ENCODE peak calls at places on chromosomes 3 and 15, in six cellular contexts. R, F, H, J, I and Y are unnamed samples.

GRCh38 chr3:52532517-52532837 is 1.2 kb downstream of the NT5DC2 start:
- DNase-seq in F (peak; percentile 30), H (no peak), J (no peak), R (peak; percentile 61), I (peak; percentile 62), Y (peak; percentile 44)

GRCh38 chr3:8888296-8888915 is 74.9 kb downstream of the RAD18 start:
- DNase-seq in F (no peak), H (no peak), R (peak; percentile 82), I (no peak), J (no peak), Y (no peak)

GRCh38 chr3:42129014-42129953 is 38.1 kb downstream of the TRAK1 start:
- DNase-seq in F (peak; percentile 61), R (peak; percentile 50), H (no peak), I (no peak), J (peak; percentile 37), Y (no peak)

GRCh38 chr3:134446800-134447199 is 39.0 kb downstream of the ANAPC13 start:
- DNase-seq in H (no peak), J (no peak), R (no peak), F (no peak), I (no peak), Y (no peak)

GRCh38 chr3:46989146-46989810 is 9.8 kb downstream of the NBEAL2 start:
- DNase-seq in I (no peak), H (no peak), J (no peak), R (no peak), F (no peak), Y (no peak)

GRCh38 chr3:69370156-69370944 is 15.5 kb downstream of the FRMD4B start:
- DNase-seq in R (peak; percentile 23), H (peak; percentile 88), J (no peak), F (peak; percentile 59), I (peak; percentile 89), Y (no peak)

GRCh38 chr3:32325957-32326356 is 65.7 kb upstream of the CMTM7 start:
- DNase-seq in J (no peak), R (no peak), I (no peak), H (no peak), F (no peak), Y (no peak)

GRCh38 chr3:146020969-146021368 is 140.0 kb downstream of the PLOD2 start:
- DNase-seq in F (no peak), R (no peak), I (no peak), H (no peak), J (no peak), Y (no peak)

GRCh38 chr3:190566043-190566933 is 52.4 kb downstream of the IL1RAP start:
- DNase-seq in H (peak; percentile 73), F (peak; percentile 92), J (peak; percentile 98), R (peak; percentile 99), I (peak; percentile 50), Y (no peak)

GRCh38 chr3:15614958-15615357 is 13.4 kb downstream of the BTD start:
- DNase-seq in I (no peak), F (no peak), J (no peak), H (no peak), R (no peak), Y (no peak)

GRCh38 chr3:197003461-197004385 is 25.9 kb downstream of the MELTF start:
- DNase-seq in F (peak; percentile 33), R (no peak), I (peak; percentile 52), H (peak; percentile 20), J (no peak), Y (no peak)

GRCh38 chr15:38471974-38472373 is 18.0 kb downstream of the FAM98B start:
- DNase-seq in R (no peak), J (no peak), F (no peak), H (no peak), I (no peak), Y (no peak)

DNA sequence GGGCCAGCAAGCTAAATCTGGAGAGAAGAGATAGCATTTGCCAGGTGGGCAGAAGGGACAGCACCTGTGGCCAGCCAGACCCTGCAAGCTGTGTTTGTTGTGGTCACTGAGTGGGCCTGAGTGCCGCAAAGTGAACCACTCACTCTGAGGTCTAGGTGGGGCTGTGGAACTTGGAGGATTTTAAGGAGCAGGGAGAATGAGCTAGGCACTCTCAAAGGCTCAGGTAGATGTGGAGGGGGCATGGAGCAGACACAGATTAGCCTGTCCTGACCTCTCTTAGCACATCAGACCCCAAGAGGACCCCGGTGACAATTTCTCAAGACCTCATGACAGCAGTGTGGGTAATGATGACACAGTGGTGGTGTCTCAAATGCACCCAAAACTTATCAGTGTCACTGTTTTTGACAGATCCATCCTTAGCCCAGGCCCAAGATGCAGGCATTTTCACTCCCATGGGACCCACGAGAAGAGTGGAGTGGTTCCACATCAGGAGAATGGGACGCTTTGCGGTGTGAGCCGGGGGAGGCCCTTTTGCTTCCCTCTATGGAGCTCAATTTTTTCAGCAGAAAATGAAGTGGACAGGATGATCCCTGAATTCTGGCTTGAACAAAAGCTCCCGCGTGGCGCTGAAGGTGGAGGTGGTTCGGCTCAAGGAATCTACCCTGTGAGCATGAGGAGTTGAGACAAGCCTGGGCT is 43.8 kb upstream of the TLE3 start:
- DNase-seq in I (no peak), H (no peak), J (no peak), R (no peak), F (no peak), Y (no peak)
- H3K4me3 ChIP-seq in I (no peak overlapping the region), H (peak overlapping the region; percentile 47), J (no peak overlapping the region), R (no peak overlapping the region), F (no peak overlapping the region), Y (peak overlapping the region; percentile 49)

DNA sequence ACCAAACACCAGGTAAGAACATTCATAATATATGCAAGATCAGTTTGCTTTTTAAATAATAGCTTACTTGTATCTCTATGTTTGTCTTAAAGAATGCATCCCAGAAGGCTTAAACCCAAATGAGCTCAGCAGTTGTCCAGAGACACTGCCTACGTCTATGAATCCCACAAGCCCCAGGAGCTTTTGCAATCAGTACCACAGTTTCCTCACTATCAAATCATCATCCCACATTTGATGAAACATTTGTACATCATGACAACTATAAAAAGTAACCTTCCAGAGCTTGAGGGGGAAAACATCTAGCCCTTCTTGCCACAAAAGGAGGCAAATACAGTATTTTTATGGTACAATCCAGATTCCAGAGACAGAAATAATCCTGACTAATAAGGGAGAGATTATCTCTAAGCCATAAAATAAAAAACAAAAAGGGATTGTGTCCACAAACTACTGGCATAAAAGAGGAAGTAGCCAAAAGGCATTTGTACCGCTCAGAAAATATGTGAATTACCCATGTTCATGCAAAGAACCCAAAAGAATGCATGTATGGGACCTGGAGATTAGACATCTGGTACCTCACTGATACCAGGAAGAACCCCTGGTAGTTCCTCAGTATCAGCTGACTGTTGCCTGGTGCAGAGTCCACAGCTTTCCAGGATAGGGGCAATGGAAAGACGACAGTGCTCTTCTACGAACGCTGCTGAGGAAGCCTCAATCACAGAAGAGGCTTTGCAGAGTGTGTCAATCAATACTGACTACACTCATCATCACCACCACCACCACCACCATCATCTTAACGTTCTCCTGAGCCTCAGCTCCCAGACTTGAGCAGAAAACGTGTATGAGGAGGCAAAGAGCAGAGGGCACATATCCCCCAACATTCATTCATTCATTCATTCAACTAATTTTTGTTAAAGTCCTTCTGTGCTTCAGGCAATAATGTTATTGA is 63.4 kb downstream of the ATP8B4 start:
- DNase-seq in F (peak; percentile 42), J (no peak), R (peak; percentile 81), I (no peak), H (no peak), Y (no peak)
- H3K4me3 ChIP-seq in F (no peak overlapping the region), J (no peak overlapping the region), R (no peak overlapping the region), I (no peak overlapping the region), H (no peak overlapping the region), Y (no peak overlapping the region)

GRCh38 chr3:104740874-104741273 is 625.8 kb upstream of the ALCAM start:
- DNase-seq in I (no peak), R (no peak), H (no peak), F (no peak), J (no peak), Y (no peak)
- H3K4me3 ChIP-seq in I (no peak overlapping the region), R (no peak overlapping the region), H (no peak overlapping the region), F (no peak overlapping the region), J (no peak overlapping the region), Y (no peak overlapping the region)

GRCh38 chr15:57631386-57632110 is 39.8 kb downstream of the MYZAP start:
- DNase-seq in I (no peak), J (no peak), R (no peak), H (no peak), F (peak; percentile 40), Y (no peak)

GRCh38 chr15:57637836-57638235 is 46.1 kb downstream of the MYZAP start:
- DNase-seq in J (no peak), H (no peak), R (no peak), F (no peak), I (no peak), Y (no peak)

GRCh38 chr15:57634290-57634689 is 42.6 kb downstream of the MYZAP start:
- DNase-seq in I (no peak), F (no peak), R (no peak), J (no peak), H (no peak), Y (no peak)

GRCh38 chr15:57639306-57639705 is 47.6 kb downstream of the MYZAP start:
- DNase-seq in F (no peak), H (no peak), J (no peak), I (no peak), R (no peak), Y (no peak)

GRCh38 chr15:57635300-57635944 is 43.7 kb downstream of the MYZAP start:
- DNase-seq in J (no peak), I (peak; percentile 34), F (peak; percentile 88), R (no peak), H (peak; percentile 47), Y (no peak)
- H3K4me3 ChIP-seq in J (no peak overlapping the region), I (no peak overlapping the region), F (no peak overlapping the region), R (no peak overlapping the region), H (no peak overlapping the region), Y (no peak overlapping the region)

GRCh38 chr15:22958487-22959280 is 21.5 kb downstream of the CYFIP1 start:
- DNase-seq in J (no peak), I (no peak), F (no peak), R (no peak), H (no peak), Y (no peak)
- H3K4me3 ChIP-seq in J (no peak overlapping the region), I (no peak overlapping the region), F (no peak overlapping the region), R (no peak overlapping the region), H (no peak overlapping the region), Y (no peak overlapping the region)

DNA sequence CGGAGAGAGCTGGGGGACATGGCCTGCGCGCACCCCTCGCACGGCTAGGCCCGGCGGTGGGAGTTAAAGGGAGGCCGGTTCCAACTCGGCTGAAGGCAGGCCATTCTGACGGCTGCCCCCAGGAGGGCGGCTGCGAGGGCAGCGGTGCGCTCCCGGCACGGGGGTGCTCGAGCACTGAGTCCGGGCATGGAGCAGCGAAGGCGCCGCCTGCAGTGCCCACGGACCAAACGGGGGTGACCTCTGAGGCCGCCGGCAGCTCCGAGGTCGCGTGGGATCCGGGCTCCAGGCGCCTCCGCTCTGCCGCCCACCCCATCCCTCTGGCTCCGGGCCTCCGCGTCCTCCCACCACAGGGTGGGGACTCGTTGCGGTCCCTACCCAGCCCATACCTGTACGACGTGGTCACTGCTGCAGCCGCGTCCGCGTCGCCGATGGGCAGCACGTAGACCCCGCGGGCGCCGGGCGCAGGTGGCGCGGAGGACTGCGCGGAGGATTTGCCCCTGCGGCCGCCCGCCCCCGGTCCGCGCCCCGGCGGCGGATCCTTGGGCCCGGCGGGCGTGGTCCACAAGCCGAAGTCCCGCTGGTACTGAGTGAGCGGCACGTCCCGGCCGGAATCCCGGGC is 507 bp downstream of the MAP6D1 start:
- DNase-seq in H (no peak), I (no peak), F (peak; percentile 22), R (no peak), J (no peak), Y (no peak)
- H3K4me3 ChIP-seq in H (peak overlapping the region; percentile 77), I (peak overlapping the region; percentile 67), F (peak overlapping the region; percentile 1), R (peak overlapping the region; percentile 52), J (peak overlapping the region; percentile 71), Y (peak overlapping the region; percentile 46)

DNA sequence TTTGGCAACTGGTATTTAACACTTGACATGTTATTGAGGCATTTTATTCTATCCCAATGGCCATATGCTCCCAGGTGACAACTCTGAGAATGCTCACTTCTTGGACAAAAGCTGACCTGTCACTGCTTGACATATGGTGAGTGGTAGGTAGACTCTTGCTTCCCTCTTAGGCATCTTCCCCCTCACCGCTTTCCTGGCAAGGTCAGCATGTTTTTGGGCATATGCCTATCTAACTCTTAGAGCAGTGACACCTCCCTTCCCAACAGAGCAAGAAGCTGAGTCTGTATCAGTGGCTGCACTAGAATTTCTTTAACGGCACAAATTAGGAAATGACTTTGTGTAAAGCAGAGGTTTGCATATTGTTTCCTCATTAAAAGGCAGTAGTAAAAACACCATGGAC is 300.7 kb downstream of the OXSM start:
- DNase-seq in I (no peak), H (no peak), R (no peak), J (no peak), F (no peak), Y (no peak)
- H3K4me3 ChIP-seq in I (no peak overlapping the region), H (no peak overlapping the region), R (no peak overlapping the region), J (no peak overlapping the region), F (no peak overlapping the region), Y (no peak overlapping the region)